ENCODE peak calls at places on chromosome 2, in nine cellular contexts. D is neural crest cell; V is HEK293T; W is stimulated activated CD4-positive, alpha-beta T cell treated with anti-CD3 and anti-CD28 coated beads, Interleukin-4, amount 100 ng/mL, for 24 hours; Y is OCI-M1; G is MCF 10A; P is stimulated activated CD8-positive, alpha-beta memory T cell treated with anti-CD3 and anti-CD28 coated beads, Interleukin-12 subunit alpha, Interleukin-12 subunit beta, amount 100 ng/mL, for 1 hour; X is RWPE2; K is NCI-H1105 treated with DMSO at 0.1 percent for 48 hours. R is an unnamed sample.

GRCh38 chr2:48406950-48407349 is 123.0 kb upstream of the STON1 start:
- DNase-seq in D (no peak), V (no peak), W (no peak), Y (no peak), G (no peak), P (no peak), X (no peak), K (no peak), R (no peak)

GRCh38 chr2:182324665-182325064 is 102.2 kb downstream of the PDE1A start:
- DNase-seq in D (no peak), V (no peak), W (no peak), Y (no peak), G (peak), P (no peak), X (no peak), K (no peak), R (no peak)

GRCh38 chr2:38394903-38395341 is 17.8 kb upstream of the ATL2 start:
- DNase-seq in D (no peak), V (no peak), W (no peak), Y (peak), G (peak), P (no peak), X (no peak), K (no peak), R (no peak)

GRCh38 chr2:234771985-234772774 is 179.6 kb upstream of the SH3BP4 start:
- DNase-seq in D (no peak), V (no peak), W (no peak), Y (no peak), G (peak), P (no peak), X (no peak), K (no peak), R (no peak)

GRCh38 chr2:63477686-63478085 is 110.6 kb downstream of the WDPCP start:
- DNase-seq in D (no peak), V (no peak), W (no peak), Y (no peak), G (no peak), P (no peak), X (no peak), K (no peak), R (no peak)

GRCh38 chr2:207163053-207163814 is 2.5 kb downstream of the KLF7 start:
- DNase-seq in D (no peak), V (no peak), W (peak), Y (peak), G (peak), P (no peak), X (no peak), K (no peak), R (no peak)

GRCh38 chr2:26016012-26016742 is 17.7 kb upstream of the RAB10 start:
- DNase-seq in D (no peak), V (no peak), W (no peak), Y (peak), G (no peak), P (no peak), X (no peak), K (no peak), R (no peak)

GRCh38 chr2:138665932-138666331 is 114.3 kb downstream of the NXPH2 start:
- DNase-seq in D (no peak), V (no peak), W (no peak), Y (no peak), G (no peak), P (no peak), X (no peak), K (no peak), R (no peak)

GRCh38 chr2:123015186-123015585 is 1009.9 kb upstream of the CNTNAP5 start:
- DNase-seq in D (no peak), V (no peak), W (no peak), Y (no peak), G (no peak), P (no peak), X (no peak), K (no peak), R (no peak)

GRCh38 chr2:231674587-231675334 is 33.6 kb upstream of the PTMA start:
- DNase-seq in D (peak), V (peak), W (peak), Y (peak), G (peak), P (peak), X (no peak), K (no peak), R (peak)

GRCh38 chr2:113278073-113278811 is 479 bp downstream of the PAX8 start:
- DNase-seq in D (no peak), V (no peak), W (no peak), Y (no peak), G (no peak), P (no peak), X (no peak), K (no peak), R (no peak)

GRCh38 chr2:75065402-75066008 is 107.1 kb downstream of the POLE4 start:
- DNase-seq in D (no peak), V (no peak), W (no peak), Y (no peak), G (peak), P (no peak), X (no peak), K (no peak), R (no peak)

GRCh38 chr2:62895632-62896009 is 155.0 kb upstream of the OTX1 start:
- DNase-seq in D (no peak), V (no peak), W (no peak), Y (no peak), G (peak), P (no peak), X (no peak), K (no peak), R (no peak)

GRCh38 chr2:218876562-218877219 is 4.0 kb upstream of the WNT10A start:
- DNase-seq in D (peak), V (peak), W (peak), Y (peak), G (peak), P (peak), X (no peak), K (peak), R (peak)

GRCh38 chr2:180122874-180123273 is 115.8 kb upstream of the CWC22 start:
- DNase-seq in D (no peak), V (no peak), W (no peak), Y (no peak), G (peak), P (no peak), X (no peak), K (no peak), R (no peak)

GRCh38 chr2:189570565-189570964 is 10.0 kb downstream of the SLC40A1 start:
- DNase-seq in D (no peak), V (no peak), W (no peak), Y (no peak), G (no peak), P (no peak), X (no peak), K (no peak), R (no peak)